ENCODE peak calls at places on chromosome 12, in six cellular contexts. I is GM12865, H is T-helper 2 cell, P is MM.1S, C is G401, L is Ammon's horn. Q is an unnamed sample.

GRCh38 chr12:122079532-122080081 is 1.1 kb downstream of the MLXIP start:
- DNase-seq in L (no peak), I (no peak), P (no peak), C (no peak), H (no peak), Q (no peak)

GRCh38 chr12:31246470-31246850 is 79.5 kb downstream of the SINHCAF start:
- DNase-seq in L (no peak), C (no peak), P (no peak), H (no peak), I (no peak), Q (no peak)

GRCh38 chr12:482061-482460 is 22.3 kb downstream of the B4GALNT3 start:
- DNase-seq in C (no peak), L (no peak), I (no peak), P (no peak), H (no peak), Q (no peak)

GRCh38 chr12:22459872-22460490 is 84.4 kb downstream of the C2CD5 start:
- DNase-seq in L (peak; percentile 67), P (peak; percentile 63), I (peak; percentile 44), C (peak; percentile 69), H (peak; percentile 56), Q (no peak)

GRCh38 chr12:123912415-123913385 is 59.9 kb downstream of the CCDC92 start:
- DNase-seq in I (peak; percentile 10), L (no peak), H (no peak), C (peak; percentile 26), P (no peak), Q (no peak)

GRCh38 chr12:54522213-54522612 is 24.7 kb downstream of the NCKAP1L start:
- DNase-seq in L (no peak), H (peak; percentile 18), P (no peak), I (no peak), C (no peak), Q (no peak)

GRCh38 chr12:104702565-104703139 is 245.9 kb downstream of the CHST11 start:
- DNase-seq in I (no peak), C (no peak), H (no peak), L (no peak), P (no peak), Q (peak; percentile 31)

GRCh38 chr12:55132816-55133215 is 6.6 kb downstream of the OR9K2 start:
- DNase-seq in P (no peak), L (no peak), H (no peak), I (no peak), C (no peak), Q (no peak)

GRCh38 chr12:102549691-102550090 is 69.3 kb upstream of the IGF1 start:
- DNase-seq in P (no peak), C (no peak), I (no peak), L (no peak), H (no peak), Q (no peak)

GRCh38 chr12:60174914-60175313 is 579.1 kb downstream of the SLC16A7 start:
- DNase-seq in P (no peak), L (no peak), H (no peak), C (no peak), I (no peak), Q (no peak)

GRCh38 chr12:49838973-49839633 is 3.8 kb downstream of the BCDIN3D start:
- DNase-seq in C (peak; percentile 30), P (peak; percentile 58), I (peak; percentile 62), L (peak; percentile 47), H (peak; percentile 51), Q (no peak)

GRCh38 chr12:39043425-39043824 is 138.0 kb upstream of the CPNE8 start:
- DNase-seq in L (no peak), I (no peak), H (no peak), P (no peak), C (no peak), Q (no peak)

GRCh38 chr12:14601692-14602091 is 34.0 kb upstream of the PLBD1 start:
- DNase-seq in H (no peak), C (no peak), I (no peak), L (no peak), P (no peak), Q (no peak)

GRCh38 chr12:126998747-126999285 is 1268.2 kb upstream of the TMEM132C start:
- DNase-seq in L (no peak), I (peak; percentile 36), P (no peak), C (no peak), H (peak; percentile 24), Q (no peak)

GRCh38 chr12:14185441-14186192 is 179.9 kb upstream of the ATF7IP start:
- DNase-seq in C (peak; percentile 27), I (peak; percentile 65), H (peak; percentile 28), P (peak; percentile 49), L (peak; percentile 61), Q (peak; percentile 62)